ENCODE peak calls at places on chromosomes 7 and 10, in four cellular contexts. V is K562, P is A549, M is H1. G is an unnamed sample.
A peak's percentile ranks its signal among the peaks of the same experiment; 100 is the strongest.

GRCh38 chr7:132557489-132558044 is 18.7 kb downstream of the PLXNA4 start:
- DNase-seq in P (no peak), V (peak; percentile 14), M (no peak), G (no peak)

GRCh38 chr10:75111906-75112703 is 649 bp downstream of the SAMD8 start:
- DNase-seq in M (peak; percentile 74), V (peak; percentile 71), P (peak; percentile 72), G (peak; percentile 48)

GRCh38 chr10:1035201-1035600 is 9.5 kb upstream of the IDI2 start:
- DNase-seq in P (no peak), V (no peak), M (no peak), G (no peak)

GRCh38 chr10:131963811-131964210 is 17.9 kb downstream of the BNIP3 start:
- DNase-seq in P (no peak), M (no peak), V (no peak), G (no peak)

GRCh38 chr7:4006687-4007086 is 675.4 kb upstream of the FOXK1 start:
- DNase-seq in M (no peak), V (no peak), P (no peak), G (peak; percentile 91)

GRCh38 chr7:30196408-30196807 is 61.6 kb downstream of the MTURN start:
- DNase-seq in M (no peak), P (no peak), V (no peak), G (no peak)

GRCh38 chr10:132331259-132331955 is 586 bp upstream of the LRRC27 start:
- DNase-seq in V (no peak), P (peak; percentile 49), M (no peak), G (no peak)

GRCh38 chr7:92614586-92615237 is 24.5 kb upstream of the FAM133B start:
- DNase-seq in V (no peak), M (no peak), P (no peak), G (no peak)

GRCh38 chr10:46255696-46256355 is 31.0 kb upstream of the ANTXRL start:
- DNase-seq in V (peak; percentile 70), M (peak; percentile 91), P (peak; percentile 87), G (peak; percentile 43)

GRCh38 chr10:30999084-30999712 is 32.5 kb downstream of the ZNF438 start:
- DNase-seq in P (no peak), V (no peak), M (no peak), G (no peak)

GRCh38 chr7:149494738-149495368 is 2.8 kb downstream of the ZNF746 start:
- DNase-seq in P (no peak), M (no peak), V (peak; percentile 75), G (peak; percentile 62)

GRCh38 chr7:7474436-7474835 is 61.2 kb downstream of the COL28A1 start:
- DNase-seq in M (no peak), V (no peak), P (no peak), G (no peak)

GRCh38 chr10:18737841-18738240 is 78.6 kb downstream of the ARL5B start:
- DNase-seq in M (no peak), V (no peak), P (no peak), G (no peak)

GRCh38 chr7:43905209-43905946 is 1.0 kb downstream of the URGCP start:
- DNase-seq in V (peak; percentile 16), P (peak; percentile 52), M (no peak), G (peak; percentile 97)

GRCh38 chr7:101687081-101687480 is 58.0 kb upstream of the MYL10 start:
- DNase-seq in V (no peak), P (no peak), M (no peak), G (no peak)

GRCh38 chr10:96637709-96638108 is 50.9 kb upstream of the TM9SF3 start:
- DNase-seq in M (no peak), V (no peak), P (no peak), G (peak; percentile 76)

GRCh38 chr10:55631071-55631654 is 729.9 kb downstream of the ZWINT start:
- DNase-seq in M (peak; percentile 89), P (peak; percentile 38), V (peak; percentile 5), G (no peak)

GRCh38 chr10:116636976-116637375 is 16.2 kb downstream of the PNLIPRP2 start:
- DNase-seq in V (no peak), P (no peak), M (no peak), G (no peak)

GRCh38 chr10:11178606-11179221 is 161.0 kb downstream of the CELF2 start:
- DNase-seq in M (no peak), P (no peak), V (peak; percentile 96), G (no peak)
- TF ChIP-seq PHF8 in M (no peak), P (no peak), V (no peak), G (no peak)

DNA sequence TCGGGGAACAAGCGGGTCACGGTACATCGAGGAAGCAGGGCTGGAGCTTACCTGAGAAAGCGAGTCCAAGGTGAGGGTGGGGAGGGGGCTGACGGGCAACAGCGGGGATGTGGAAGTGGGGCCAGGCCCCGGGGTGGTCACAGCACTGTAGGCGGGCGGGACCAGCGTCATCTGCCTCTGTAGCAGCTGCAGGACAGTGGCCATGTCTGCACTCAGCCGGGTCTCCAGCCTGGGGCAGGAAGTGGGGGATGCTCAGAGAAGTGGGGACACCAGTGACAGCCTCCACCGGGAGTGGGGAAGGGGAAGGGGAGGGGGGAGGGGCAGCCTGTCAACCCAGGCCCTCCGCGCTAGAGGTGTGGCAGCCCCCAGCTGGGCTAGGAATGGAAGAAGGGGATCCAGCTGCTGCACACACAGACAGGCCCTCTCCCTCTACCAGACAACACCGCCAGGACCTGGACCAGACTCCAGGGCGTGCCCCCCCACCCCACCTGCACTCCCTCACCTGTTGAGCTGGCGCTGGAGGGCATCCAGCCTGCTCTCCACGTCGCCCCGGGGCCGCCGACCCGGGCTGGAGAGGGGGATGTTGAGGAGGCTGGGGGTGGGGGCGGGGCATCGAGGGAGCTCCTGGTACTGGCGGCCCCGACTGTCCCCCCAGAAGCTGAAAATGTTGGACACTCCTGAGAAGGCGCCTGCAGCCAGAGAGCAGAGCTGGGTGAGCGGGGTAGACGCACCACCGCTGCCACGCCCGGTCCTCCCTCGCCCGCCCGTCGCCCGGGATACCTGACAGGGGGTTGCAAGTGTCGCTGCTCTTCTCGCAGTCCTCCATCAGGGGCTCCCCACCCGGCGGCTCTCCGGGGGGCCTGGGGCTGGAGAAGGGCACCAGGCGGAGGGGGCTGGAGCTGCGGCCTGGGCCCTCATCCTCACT is 31.0 kb downstream of the KCNH2 start:
- DNase-seq in P (no peak), V (no peak), M (no peak), G (no peak)
- TF ChIP-seq PHF8 in P (no peak), V (no peak), M (no peak), G (no peak)

GRCh38 chr7:5255832-5256231 is 26.9 kb upstream of the SLC29A4 start:
- DNase-seq in M (no peak), V (no peak), P (no peak), G (no peak)
- TF ChIP-seq PHF8 in M (no peak), V (no peak), P (no peak), G (no peak)

GRCh38 chr10:121311812-121312443 is 286.3 kb downstream of the FGFR2 start:
- DNase-seq in M (no peak), V (no peak), P (no peak), G (no peak)

GRCh38 chr10:121309164-121309563 is 289.1 kb downstream of the FGFR2 start:
- DNase-seq in P (no peak), M (no peak), V (no peak), G (no peak)

GRCh38 chr10:121312582-121312981 is 285.7 kb downstream of the FGFR2 start:
- DNase-seq in P (no peak), M (no peak), V (no peak), G (no peak)

GRCh38 chr10:121308046-121308445 is 290.2 kb downstream of the FGFR2 start:
- DNase-seq in P (no peak), M (no peak), V (no peak), G (no peak)

GRCh38 chr10:121310151-121310711 is 288.0 kb downstream of the FGFR2 start:
- DNase-seq in V (no peak), M (no peak), P (no peak), G (no peak)
- TF ChIP-seq PHF8 in V (no peak), M (no peak), P (no peak), G (no peak)

GRCh38 chr10:78706256-78706655 is 362.5 kb upstream of the ZMIZ1 start:
- DNase-seq in M (no peak), V (no peak), P (no peak), G (no peak)

GRCh38 chr10:78703581-78703980 is 365.2 kb upstream of the ZMIZ1 start:
- DNase-seq in P (no peak), V (no peak), M (no peak), G (no peak)

GRCh38 chr10:78712147-78712546 is 356.6 kb upstream of the ZMIZ1 start:
- DNase-seq in V (peak; percentile 36), P (no peak), M (no peak), G (no peak)

GRCh38 chr10:78707745-78708144 is 361.0 kb upstream of the ZMIZ1 start:
- DNase-seq in P (no peak), V (no peak), M (no peak), G (no peak)

GRCh38 chr10:78706986-78707500 is 361.7 kb upstream of the ZMIZ1 start:
- DNase-seq in P (no peak), M (no peak), V (no peak), G (no peak)
- TF ChIP-seq PHF8 in P (no peak), M (no peak), V (no peak), G (no peak)

GRCh38 chr7:20329389-20330175 is 1.1 kb upstream of the ITGB8 start:
- DNase-seq in M (no peak), P (peak; percentile 81), V (peak; percentile 80), G (peak; percentile 60)

GRCh38 chr7:20330797-20331230 is at the start of gene ITGB8:
- DNase-seq in V (no peak), M (peak; percentile 81), P (peak; percentile 26), G (no peak)

GRCh38 chr7:20331912-20332317 is 1.2 kb downstream of the ITGB8 start:
- DNase-seq in P (no peak), M (no peak), V (no peak), G (no peak)

GRCh38 chr7:20330176-20330796 is 414 bp upstream of the ITGB8 start:
- DNase-seq in M (peak; percentile 80), P (peak; percentile 47), V (peak; percentile 73), G (peak; percentile 36)

DNA sequence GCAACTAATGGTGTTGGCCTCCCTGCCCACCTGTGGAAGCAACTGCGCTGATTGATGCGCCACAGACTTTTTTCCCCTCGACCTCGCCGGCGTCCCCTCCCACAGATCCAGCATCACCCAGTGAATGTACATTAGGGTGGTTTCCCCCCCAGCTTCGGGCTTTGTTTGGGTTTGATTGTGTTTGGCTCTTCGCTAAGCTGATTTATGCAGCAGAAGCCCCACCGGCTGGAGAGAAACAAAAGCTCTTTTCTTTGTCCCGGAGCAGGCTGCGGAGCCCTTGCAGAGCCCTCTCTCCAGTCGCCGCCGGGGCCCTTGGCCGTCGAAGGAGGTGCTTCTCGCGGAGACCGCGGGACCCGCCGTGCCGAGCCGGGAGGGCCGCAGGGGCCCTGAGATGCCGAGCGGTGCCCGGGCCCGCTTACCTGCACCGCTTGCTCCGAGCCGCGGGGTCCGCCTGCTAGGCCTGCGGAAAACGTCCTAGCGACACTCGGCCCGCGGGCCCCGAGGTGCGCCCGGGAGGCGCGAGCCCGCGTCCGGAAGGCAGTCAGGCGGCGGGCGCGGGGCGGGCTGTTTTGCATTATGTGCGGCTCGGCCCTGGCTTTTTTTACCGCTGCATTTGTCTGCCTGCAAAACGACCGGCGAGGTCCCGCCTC is 656 bp downstream of the ITGB8 start:
- DNase-seq in M (no peak), V (no peak), P (no peak), G (no peak)
- TF ChIP-seq PHF8 in M (peak; percentile 58), V (no peak), P (no peak), G (no peak)